ENCODE peak calls at places on chromosomes 13 and 19, in ten cellular contexts. V, X, W, U, D, N, O, T, J and F are unnamed samples.

GRCh38 chr13:49784886-49785570 is 7.5 kb downstream of the KPNA3 start:
- DNase-seq in V (peak; percentile 33), U (no peak), W (no peak), X (no peak), T (no peak), N (no peak), D (no peak), O (no peak), J (no peak), F (no peak)

GRCh38 chr19:38545596-38545995 is 72.2 kb downstream of the MAP4K1 start:
- DNase-seq in N (no peak), D (peak; percentile 22), O (no peak), V (no peak), T (no peak), J (no peak), X (no peak), W (peak; percentile 26), U (no peak), F (no peak)

GRCh38 chr19:52689804-52690394 is 44.9 kb downstream of the ZNF611 start:
- DNase-seq in U (no peak), V (no peak), J (peak; percentile 9), O (no peak), D (peak; percentile 66), N (no peak), T (no peak), W (peak; percentile 6), X (peak; percentile 3), F (no peak)

GRCh38 chr13:86986448-86986847 is 684.7 kb upstream of the SLITRK5 start:
- DNase-seq in V (peak; percentile 22), X (no peak), T (no peak), O (no peak), D (no peak), W (no peak), N (peak; percentile 52), U (no peak), J (no peak), F (no peak)

GRCh38 chr19:55640577-55641375 is at the start of gene ZNF580:
- DNase-seq in N (peak; percentile 65), X (peak; percentile 44), J (peak; percentile 54), W (peak; percentile 93), D (peak; percentile 73), V (peak; percentile 80), U (no peak), O (peak; percentile 45), T (peak; percentile 88), F (no peak)

GRCh38 chr19:14632286-14632685 is 42.4 kb downstream of the ADGRE3 start:
- DNase-seq in N (no peak), V (peak; percentile 4), D (no peak), O (no peak), X (no peak), T (peak; percentile 19), U (no peak), W (peak; percentile 13), J (peak; percentile 81), F (no peak)

GRCh38 chr19:49157445-49158224 is at the start of gene TRPM4:
- DNase-seq in N (peak; percentile 83), W (peak; percentile 82), T (peak; percentile 91), U (no peak), X (peak; percentile 45), V (peak; percentile 67), O (no peak), D (peak; percentile 94), J (peak; percentile 84), F (no peak)

GRCh38 chr13:28531195-28531955 is 36.4 kb upstream of the FLT1 start:
- DNase-seq in V (peak; percentile 17), X (no peak), W (peak; percentile 41), U (no peak), N (peak; percentile 37), T (no peak), D (peak; percentile 58), O (no peak), J (no peak), F (no peak)

GRCh38 chr13:66805657-66806056 is 424.5 kb downstream of the PCDH9 start:
- DNase-seq in U (no peak), T (no peak), X (no peak), O (no peak), D (no peak), J (no peak), N (no peak), W (peak; percentile 88), V (peak; percentile 95), F (no peak)

GRCh38 chr13:21328836-21329477 is 130.1 kb downstream of the ZDHHC20 start:
- DNase-seq in D (no peak), J (no peak), T (no peak), X (no peak), U (no peak), V (no peak), N (no peak), O (no peak), W (no peak), F (no peak)

GRCh38 chr19:30927705-30928104 is 421.5 kb downstream of the TSHZ3 start:
- DNase-seq in W (no peak), N (no peak), D (no peak), O (no peak), J (no peak), U (no peak), X (no peak), V (no peak), T (no peak), F (no peak)

GRCh38 chr13:100461309-100462035 is 127.1 kb downstream of the GGACT start:
- DNase-seq in T (no peak), V (no peak), U (no peak), N (peak; percentile 45), X (no peak), O (no peak), W (no peak), J (no peak), D (no peak), F (no peak)

GRCh38 chr13:111175948-111176347 is 60.8 kb downstream of the ARHGEF7 start:
- DNase-seq in T (no peak), N (no peak), X (no peak), D (no peak), W (no peak), O (no peak), J (no peak), U (no peak), V (no peak), F (no peak)

GRCh38 chr13:111177081-111177711 is 62.1 kb downstream of the ARHGEF7 start:
- DNase-seq in X (peak; percentile 33), U (no peak), J (no peak), D (peak; percentile 56), W (peak; percentile 84), T (no peak), V (peak; percentile 48), O (peak; percentile 66), N (no peak), F (peak; percentile 27)

GRCh38 chr13:111175372-111175771 is 60.3 kb downstream of the ARHGEF7 start:
- DNase-seq in O (no peak), N (no peak), X (no peak), D (no peak), J (no peak), U (no peak), T (no peak), W (no peak), V (no peak), F (no peak)

GRCh38 chr13:111177803-111178389 is 62.8 kb downstream of the ARHGEF7 start:
- DNase-seq in X (no peak), V (peak; percentile 64), W (peak; percentile 22), O (no peak), J (no peak), N (no peak), T (no peak), D (no peak), U (no peak), F (peak; percentile 45)

GRCh38 chr13:111176421-111176820 is 61.3 kb downstream of the ARHGEF7 start:
- DNase-seq in T (no peak), W (no peak), X (no peak), U (no peak), J (no peak), V (no peak), O (no peak), D (no peak), N (no peak), F (no peak)
- H3K27ac ChIP-seq in T (no peak overlapping the region), W (no peak overlapping the region), X (peak overlapping the region; percentile 14), U (no peak overlapping the region), J (peak overlapping the region; percentile 31), V (no peak overlapping the region), O (peak overlapping the region; percentile 71), D (peak overlapping the region; percentile 74), N (no peak overlapping the region), F (peak overlapping the region; percentile 69)

DNA sequence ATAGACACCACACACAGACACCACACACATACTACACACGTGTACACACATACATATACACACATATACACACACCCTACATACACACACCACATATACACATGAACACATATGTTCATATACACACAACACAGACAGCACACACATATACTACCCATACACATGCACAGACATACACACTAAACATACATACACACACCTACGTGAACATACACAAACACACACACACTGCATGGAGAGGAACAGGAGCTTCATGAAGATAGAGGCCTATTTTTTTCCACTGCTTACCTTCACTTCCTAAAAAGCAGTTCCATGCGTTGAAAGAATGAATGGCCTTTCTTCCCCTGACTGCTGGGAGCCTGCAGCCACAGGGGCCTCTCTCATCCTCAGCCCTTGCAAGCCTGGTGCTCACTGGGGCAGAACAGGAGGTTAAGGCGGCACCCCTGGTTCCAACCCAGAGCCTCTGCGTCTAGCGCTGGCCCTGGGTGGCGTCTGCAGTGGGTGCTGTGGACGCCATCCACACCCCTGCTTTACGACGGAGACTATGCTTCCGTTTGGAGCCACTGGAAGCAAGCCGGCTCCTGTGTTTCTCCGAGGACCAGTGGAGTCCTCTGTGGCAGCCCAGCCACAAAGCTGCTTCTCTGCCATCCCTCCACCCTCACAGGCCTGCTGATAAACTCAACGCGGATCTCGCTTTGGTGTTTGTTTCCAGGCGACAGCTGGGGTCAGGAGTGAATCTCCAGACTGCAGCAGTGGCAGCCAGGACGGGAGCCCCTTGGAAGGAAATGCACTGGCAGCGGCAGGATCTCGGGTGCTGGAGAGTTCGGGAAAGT is 1.9 kb upstream of the RASA3 start:
- DNase-seq in X (no peak), J (no peak), U (no peak), T (no peak), N (no peak), V (no peak), W (no peak), D (peak; percentile 43), O (peak; percentile 50), F (no peak)
- H3K27ac ChIP-seq in X (peak overlapping the region; percentile 7), J (peak overlapping the region; percentile 51), U (peak overlapping the region; percentile 11), T (no peak overlapping the region), N (peak overlapping the region; percentile 56), V (no peak overlapping the region), W (peak overlapping the region; percentile 38), D (no peak overlapping the region), O (peak overlapping the region; percentile 52), F (no peak overlapping the region)

DNA sequence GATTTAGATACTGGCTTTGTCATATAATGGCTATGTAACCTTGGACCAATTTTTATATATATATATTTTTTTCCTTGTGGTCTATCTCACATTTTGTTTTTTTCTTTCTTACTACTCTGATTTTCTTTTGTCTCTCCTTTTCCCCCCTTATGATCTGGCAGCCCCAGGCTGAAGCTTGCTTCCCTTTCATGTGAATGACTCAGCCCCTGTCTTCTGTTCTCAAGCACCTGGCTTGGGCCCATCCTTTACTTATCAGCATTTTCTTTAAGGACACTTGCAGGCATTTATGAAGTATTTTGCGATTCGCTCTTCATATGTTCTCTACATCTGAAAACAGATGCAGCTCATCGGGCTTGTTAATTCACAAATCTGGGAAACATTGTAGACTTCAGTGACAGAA is 163.6 kb downstream of the SPRY2 start:
- DNase-seq in X (no peak), U (no peak), V (no peak), T (no peak), J (peak; percentile 31), O (no peak), W (no peak), D (no peak), N (no peak), F (no peak)
- H3K27ac ChIP-seq in X (no peak overlapping the region), U (no peak overlapping the region), V (no peak overlapping the region), T (no peak overlapping the region), J (no peak overlapping the region), O (no peak overlapping the region), W (no peak overlapping the region), D (no peak overlapping the region), N (no peak overlapping the region), F (no peak overlapping the region)

GRCh38 chr19:36771275-36772231 is 1.1 kb downstream of the ZNF850 start:
- DNase-seq in O (no peak), U (peak; percentile 58), N (peak; percentile 43), T (no peak), J (peak; percentile 45), V (peak; percentile 89), W (peak; percentile 97), X (peak; percentile 48), D (peak; percentile 56), F (peak; percentile 29)
- H3K27ac ChIP-seq in O (no peak overlapping the region), U (peak overlapping the region; percentile 88), N (peak overlapping the region; percentile 71), T (no peak overlapping the region), J (peak overlapping the region; percentile 80), V (peak overlapping the region; percentile 85), W (peak overlapping the region; percentile 100), X (peak overlapping the region; percentile 11), D (peak overlapping the region; percentile 82), F (no peak overlapping the region)